ENCODE peak calls at places on chromosomes 2 and 18, in ten cellular contexts. One of them, this sample, is unnamed.

GRCh38 chr2:225056330-225057073 is 14.2 kb upstream of the DOCK10 start:
- DNase-seq in mammary epithelial cell: peak
- DNase-seq in glutamatergic neuron: no peak
- DNase-seq in BE2C: no peak
- DNase-seq in fibroblast of lung: peak
- DNase-seq in tibial artery: no peak
- DNase-seq in cardiac muscle cell: no peak
- DNase-seq in colonic mucosa: no peak
- DNase-seq in AG04449: no peak
- DNase-seq in NB4: no peak
- DNase-seq in this sample: no peak

GRCh38 chr2:62441421-62441820 is 64.6 kb downstream of the TMEM17 start:
- DNase-seq in mammary epithelial cell: no peak
- DNase-seq in glutamatergic neuron: no peak
- DNase-seq in BE2C: no peak
- DNase-seq in fibroblast of lung: no peak
- DNase-seq in tibial artery: no peak
- DNase-seq in cardiac muscle cell: no peak
- DNase-seq in colonic mucosa: no peak
- DNase-seq in AG04449: no peak
- DNase-seq in NB4: no peak
- DNase-seq in this sample: no peak

GRCh38 chr18:12238861-12239260 is 15.3 kb upstream of the CIDEA start:
- DNase-seq in mammary epithelial cell: no peak
- DNase-seq in glutamatergic neuron: no peak
- DNase-seq in BE2C: no peak
- DNase-seq in fibroblast of lung: peak
- DNase-seq in tibial artery: no peak
- DNase-seq in cardiac muscle cell: no peak
- DNase-seq in colonic mucosa: no peak
- DNase-seq in AG04449: no peak
- DNase-seq in NB4: peak
- DNase-seq in this sample: no peak

GRCh38 chr2:45300026-45300750 is 290.9 kb upstream of the SIX2 start:
- DNase-seq in mammary epithelial cell: no peak
- DNase-seq in glutamatergic neuron: no peak
- DNase-seq in BE2C: no peak
- DNase-seq in fibroblast of lung: no peak
- DNase-seq in tibial artery: no peak
- DNase-seq in cardiac muscle cell: no peak
- DNase-seq in colonic mucosa: peak
- DNase-seq in AG04449: no peak
- DNase-seq in NB4: no peak
- DNase-seq in this sample: no peak

GRCh38 chr2:43057026-43057741 is 169.2 kb downstream of the ZFP36L2 start:
- DNase-seq in mammary epithelial cell: no peak
- DNase-seq in glutamatergic neuron: no peak
- DNase-seq in BE2C: peak
- DNase-seq in fibroblast of lung: no peak
- DNase-seq in tibial artery: peak
- DNase-seq in cardiac muscle cell: no peak
- DNase-seq in colonic mucosa: no peak
- DNase-seq in AG04449: no peak
- DNase-seq in NB4: no peak
- DNase-seq in this sample: no peak

GRCh38 chr2:223383315-223383714 is 218.8 kb downstream of the SCG2 start:
- DNase-seq in mammary epithelial cell: no peak
- DNase-seq in glutamatergic neuron: no peak
- DNase-seq in BE2C: no peak
- DNase-seq in fibroblast of lung: no peak
- DNase-seq in tibial artery: no peak
- DNase-seq in cardiac muscle cell: no peak
- DNase-seq in colonic mucosa: no peak
- DNase-seq in AG04449: peak
- DNase-seq in NB4: no peak
- DNase-seq in this sample: no peak

GRCh38 chr2:134170269-134170668 is 83.6 kb upstream of the MGAT5 start:
- DNase-seq in mammary epithelial cell: no peak
- DNase-seq in glutamatergic neuron: no peak
- DNase-seq in BE2C: no peak
- DNase-seq in fibroblast of lung: peak
- DNase-seq in tibial artery: no peak
- DNase-seq in cardiac muscle cell: no peak
- DNase-seq in colonic mucosa: no peak
- DNase-seq in AG04449: no peak
- DNase-seq in NB4: no peak
- DNase-seq in this sample: no peak

GRCh38 chr2:66962625-66963207 is 434.4 kb upstream of the ETAA1 start:
- DNase-seq in mammary epithelial cell: no peak
- DNase-seq in glutamatergic neuron: no peak
- DNase-seq in BE2C: peak
- DNase-seq in fibroblast of lung: no peak
- DNase-seq in tibial artery: no peak
- DNase-seq in cardiac muscle cell: peak
- DNase-seq in colonic mucosa: no peak
- DNase-seq in AG04449: no peak
- DNase-seq in NB4: no peak
- DNase-seq in this sample: no peak

GRCh38 chr2:78718483-78718882 is 307.0 kb upstream of the REG3G start:
- DNase-seq in mammary epithelial cell: no peak
- DNase-seq in glutamatergic neuron: no peak
- DNase-seq in BE2C: no peak
- DNase-seq in fibroblast of lung: no peak
- DNase-seq in tibial artery: no peak
- DNase-seq in cardiac muscle cell: no peak
- DNase-seq in colonic mucosa: no peak
- DNase-seq in AG04449: no peak
- DNase-seq in NB4: no peak
- DNase-seq in this sample: no peak

GRCh38 chr18:47899107-47899840 is 31.2 kb downstream of the SMAD2 start:
- DNase-seq in mammary epithelial cell: no peak
- DNase-seq in glutamatergic neuron: no peak
- DNase-seq in BE2C: no peak
- DNase-seq in fibroblast of lung: no peak
- DNase-seq in tibial artery: no peak
- DNase-seq in cardiac muscle cell: no peak
- DNase-seq in colonic mucosa: no peak
- DNase-seq in AG04449: no peak
- DNase-seq in NB4: no peak
- DNase-seq in this sample: no peak

GRCh38 chr2:11498126-11498473 is 32.1 kb upstream of the E2F6 start:
- DNase-seq in mammary epithelial cell: no peak
- DNase-seq in glutamatergic neuron: no peak
- DNase-seq in BE2C: no peak
- DNase-seq in fibroblast of lung: no peak
- DNase-seq in tibial artery: no peak
- DNase-seq in cardiac muscle cell: no peak
- DNase-seq in colonic mucosa: no peak
- DNase-seq in AG04449: no peak
- DNase-seq in NB4: no peak
- DNase-seq in this sample: no peak

GRCh38 chr2:227503433-227504406 is 31.8 kb downstream of the AGFG1 start:
- DNase-seq in mammary epithelial cell: peak
- DNase-seq in glutamatergic neuron: no peak
- DNase-seq in BE2C: no peak
- DNase-seq in fibroblast of lung: peak
- DNase-seq in tibial artery: peak
- DNase-seq in cardiac muscle cell: no peak
- DNase-seq in colonic mucosa: peak
- DNase-seq in AG04449: no peak
- DNase-seq in NB4: peak
- DNase-seq in this sample: no peak

GRCh38 chr2:219279916-219280516 is 850 bp downstream of the DNAJB2 start:
- DNase-seq in mammary epithelial cell: no peak
- DNase-seq in glutamatergic neuron: no peak
- DNase-seq in BE2C: no peak
- DNase-seq in fibroblast of lung: no peak
- DNase-seq in tibial artery: peak
- DNase-seq in cardiac muscle cell: no peak
- DNase-seq in colonic mucosa: no peak
- DNase-seq in AG04449: no peak
- DNase-seq in NB4: no peak
- DNase-seq in this sample: no peak

GRCh38 chr2:223109341-223109740 is 57.4 kb downstream of the KCNE4 start:
- DNase-seq in mammary epithelial cell: peak
- DNase-seq in glutamatergic neuron: no peak
- DNase-seq in BE2C: no peak
- DNase-seq in fibroblast of lung: no peak
- DNase-seq in tibial artery: no peak
- DNase-seq in cardiac muscle cell: no peak
- DNase-seq in colonic mucosa: no peak
- DNase-seq in AG04449: peak
- DNase-seq in NB4: no peak
- DNase-seq in this sample: no peak

GRCh38 chr2:16429431-16429830 is 236.2 kb downstream of the CYRIA start:
- DNase-seq in mammary epithelial cell: no peak
- DNase-seq in glutamatergic neuron: no peak
- DNase-seq in BE2C: no peak
- DNase-seq in fibroblast of lung: no peak
- DNase-seq in tibial artery: no peak
- DNase-seq in cardiac muscle cell: no peak
- DNase-seq in colonic mucosa: no peak
- DNase-seq in AG04449: no peak
- DNase-seq in NB4: no peak
- DNase-seq in this sample: no peak

GRCh38 chr2:204495381-204495780 is 49.9 kb upstream of the PARD3B start:
- DNase-seq in mammary epithelial cell: no peak
- DNase-seq in glutamatergic neuron: no peak
- DNase-seq in BE2C: no peak
- DNase-seq in fibroblast of lung: no peak
- DNase-seq in tibial artery: no peak
- DNase-seq in cardiac muscle cell: no peak
- DNase-seq in colonic mucosa: no peak
- DNase-seq in AG04449: no peak
- DNase-seq in NB4: no peak
- DNase-seq in this sample: no peak
- TF ChIP-seq CTCF in mammary epithelial cell: no peak
- TF ChIP-seq CTCF in glutamatergic neuron: no peak
- TF ChIP-seq CTCF in BE2C: no peak
- TF ChIP-seq CTCF in fibroblast of lung: no peak
- TF ChIP-seq CTCF in tibial artery: no peak
- TF ChIP-seq CTCF in cardiac muscle cell: no peak
- TF ChIP-seq CTCF in colonic mucosa: no peak
- TF ChIP-seq CTCF in AG04449: no peak
- TF ChIP-seq CTCF in NB4: no peak
- TF ChIP-seq CTCF in this sample: no peak

GRCh38 chr2:119225084-119225864 is 1.6 kb downstream of the STEAP3 start:
- DNase-seq in mammary epithelial cell: no peak
- DNase-seq in glutamatergic neuron: no peak
- DNase-seq in BE2C: no peak
- DNase-seq in fibroblast of lung: no peak
- DNase-seq in tibial artery: no peak
- DNase-seq in cardiac muscle cell: no peak
- DNase-seq in colonic mucosa: peak
- DNase-seq in AG04449: no peak
- DNase-seq in NB4: no peak
- DNase-seq in this sample: no peak
- TF ChIP-seq CTCF in mammary epithelial cell: no peak
- TF ChIP-seq CTCF in glutamatergic neuron: no peak
- TF ChIP-seq CTCF in BE2C: no peak
- TF ChIP-seq CTCF in fibroblast of lung: no peak
- TF ChIP-seq CTCF in tibial artery: no peak
- TF ChIP-seq CTCF in cardiac muscle cell: no peak
- TF ChIP-seq CTCF in colonic mucosa: no peak
- TF ChIP-seq CTCF in AG04449: no peak
- TF ChIP-seq CTCF in NB4: no peak
- TF ChIP-seq CTCF in this sample: no peak

GRCh38 chr2:118088051-118089014 is at the start of gene INSIG2:
- DNase-seq in mammary epithelial cell: peak
- DNase-seq in glutamatergic neuron: peak
- DNase-seq in BE2C: peak
- DNase-seq in fibroblast of lung: peak
- DNase-seq in tibial artery: peak
- DNase-seq in cardiac muscle cell: peak
- DNase-seq in colonic mucosa: peak
- DNase-seq in AG04449: peak
- DNase-seq in NB4: peak
- DNase-seq in this sample: peak
- TF ChIP-seq CTCF in mammary epithelial cell: peak
- TF ChIP-seq CTCF in glutamatergic neuron: peak
- TF ChIP-seq CTCF in BE2C: no peak
- TF ChIP-seq CTCF in fibroblast of lung: no peak
- TF ChIP-seq CTCF in tibial artery: no peak
- TF ChIP-seq CTCF in cardiac muscle cell: no peak
- TF ChIP-seq CTCF in colonic mucosa: no peak
- TF ChIP-seq CTCF in AG04449: peak
- TF ChIP-seq CTCF in NB4: no peak
- TF ChIP-seq CTCF in this sample: no peak

GRCh38 chr2:69114534-69114933 is 101.6 kb downstream of the ANTXR1 start:
- DNase-seq in mammary epithelial cell: no peak
- DNase-seq in glutamatergic neuron: no peak
- DNase-seq in BE2C: no peak
- DNase-seq in fibroblast of lung: no peak
- DNase-seq in tibial artery: no peak
- DNase-seq in cardiac muscle cell: no peak
- DNase-seq in colonic mucosa: no peak
- DNase-seq in AG04449: no peak
- DNase-seq in NB4: no peak
- DNase-seq in this sample: no peak

GRCh38 chr2:69118609-69119008 is 105.6 kb downstream of the ANTXR1 start:
- DNase-seq in mammary epithelial cell: no peak
- DNase-seq in glutamatergic neuron: no peak
- DNase-seq in BE2C: no peak
- DNase-seq in fibroblast of lung: peak
- DNase-seq in tibial artery: no peak
- DNase-seq in cardiac muscle cell: no peak
- DNase-seq in colonic mucosa: no peak
- DNase-seq in AG04449: no peak
- DNase-seq in NB4: no peak
- DNase-seq in this sample: no peak

GRCh38 chr2:69119104-69119503 is 106.1 kb downstream of the ANTXR1 start:
- DNase-seq in mammary epithelial cell: no peak
- DNase-seq in glutamatergic neuron: no peak
- DNase-seq in BE2C: no peak
- DNase-seq in fibroblast of lung: no peak
- DNase-seq in tibial artery: peak
- DNase-seq in cardiac muscle cell: no peak
- DNase-seq in colonic mucosa: no peak
- DNase-seq in AG04449: no peak
- DNase-seq in NB4: no peak
- DNase-seq in this sample: no peak

GRCh38 chr2:69113627-69114026 is 100.6 kb downstream of the ANTXR1 start:
- DNase-seq in mammary epithelial cell: no peak
- DNase-seq in glutamatergic neuron: no peak
- DNase-seq in BE2C: no peak
- DNase-seq in fibroblast of lung: no peak
- DNase-seq in tibial artery: no peak
- DNase-seq in cardiac muscle cell: no peak
- DNase-seq in colonic mucosa: no peak
- DNase-seq in AG04449: no peak
- DNase-seq in NB4: no peak
- DNase-seq in this sample: no peak

DNA sequence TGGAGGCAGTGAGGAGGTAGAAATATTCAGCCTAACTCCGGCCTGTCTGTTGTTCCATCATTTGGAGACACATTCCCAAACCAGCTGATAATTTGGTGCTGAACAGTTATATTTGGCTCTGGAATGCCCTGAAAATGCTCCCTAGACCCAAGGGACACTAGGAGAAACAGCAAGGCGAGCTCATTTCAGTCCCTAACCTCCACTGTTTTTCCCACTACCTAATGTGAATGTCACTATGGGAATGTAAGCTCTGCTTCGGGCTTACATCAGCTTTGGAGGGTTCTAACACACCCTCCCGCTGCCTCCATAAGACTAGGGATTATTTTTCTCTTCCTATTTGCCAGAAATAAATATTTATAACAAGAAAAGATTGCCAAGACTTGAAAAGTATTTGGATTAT is 103.5 kb downstream of the ANTXR1 start:
- DNase-seq in mammary epithelial cell: no peak
- DNase-seq in glutamatergic neuron: no peak
- DNase-seq in BE2C: no peak
- DNase-seq in fibroblast of lung: no peak
- DNase-seq in tibial artery: no peak
- DNase-seq in cardiac muscle cell: no peak
- DNase-seq in colonic mucosa: no peak
- DNase-seq in AG04449: no peak
- DNase-seq in NB4: no peak
- DNase-seq in this sample: no peak
- TF ChIP-seq CTCF in mammary epithelial cell: no peak
- TF ChIP-seq CTCF in glutamatergic neuron: no peak
- TF ChIP-seq CTCF in BE2C: no peak
- TF ChIP-seq CTCF in fibroblast of lung: no peak
- TF ChIP-seq CTCF in tibial artery: no peak
- TF ChIP-seq CTCF in cardiac muscle cell: no peak
- TF ChIP-seq CTCF in colonic mucosa: no peak
- TF ChIP-seq CTCF in AG04449: no peak
- TF ChIP-seq CTCF in NB4: no peak
- TF ChIP-seq CTCF in this sample: no peak

This sample was measured in activated B cell treated with CpG ODN at 0.5 μM for 24 hours.